ENCODE peak calls at places on chromosome 1, in nine cellular contexts. I is adrenal gland, O is transverse colon, A is psoas muscle, G is esophagus squamous epithelium, M is neural crest cell, R is mesothelial cell of epicardium, T is WTC11, E is bronchial epithelial cell. X is an unnamed sample.

GRCh38 chr1:165828103-165828558 is 717 bp downstream of the UCK2 start:
- DNase-seq in E (no peak), A (peak; percentile 65), T (peak; percentile 40), R (peak; percentile 72), M (peak; percentile 50), O (peak; percentile 53), G (no peak), I (peak; percentile 48), X (no peak)

GRCh38 chr1:224182057-224182865 is 779 bp upstream of the DEGS1 start:
- DNase-seq in M (no peak), O (peak; percentile 14), R (no peak), T (no peak), E (peak; percentile 51), G (no peak), I (no peak), A (no peak), X (no peak)

GRCh38 chr1:180221461-180221860 is 8.6 kb upstream of the LHX4 start:
- DNase-seq in E (no peak), M (no peak), O (no peak), A (no peak), G (no peak), I (no peak), R (no peak), T (no peak), X (no peak)

GRCh38 chr1:220901906-220902305 is 22.7 kb downstream of the HLX start:
- DNase-seq in I (no peak), E (no peak), A (no peak), R (no peak), O (no peak), M (no peak), G (no peak), T (no peak), X (no peak)

GRCh38 chr1:3928622-3929021 is 28.6 kb upstream of the C1orf174 start:
- DNase-seq in M (no peak), I (no peak), O (no peak), E (no peak), G (no peak), A (no peak), R (no peak), T (no peak), X (no peak)

GRCh38 chr1:24062221-24062620 is 49.7 kb downstream of the MYOM3 start:
- DNase-seq in A (no peak), G (no peak), T (no peak), I (no peak), M (no peak), R (no peak), O (no peak), E (no peak), X (no peak)

GRCh38 chr1:26182372-26182675 is 5.0 kb downstream of the CNKSR1 start:
- DNase-seq in I (no peak), A (peak; percentile 92), M (no peak), R (no peak), T (no peak), O (no peak), G (no peak), E (no peak), X (no peak)

GRCh38 chr1:24558902-24559791 is 3.3 kb downstream of the NCMAP start:
- DNase-seq in R (no peak), T (peak; percentile 68), A (peak; percentile 75), E (peak; percentile 27), I (no peak), M (no peak), O (peak; percentile 47), G (no peak), X (no peak)

GRCh38 chr1:109151146-109151545 is 37.2 kb downstream of the ELAPOR1 start:
- DNase-seq in O (peak; percentile 65), E (peak; percentile 51), T (peak; percentile 42), M (peak; percentile 16), G (no peak), R (no peak), I (peak; percentile 26), A (no peak), X (no peak)

GRCh38 chr1:210328746-210329488 is at the start of gene HHAT:
- DNase-seq in M (peak; percentile 65), G (no peak), O (peak; percentile 86), A (peak; percentile 90), I (peak; percentile 76), E (peak; percentile 68), R (peak; percentile 77), T (peak; percentile 58), X (peak; percentile 82)

GRCh38 chr1:197776348-197777082 is 1.2 kb upstream of the DENND1B start:
- DNase-seq in E (peak; percentile 90), R (no peak), A (no peak), G (no peak), T (no peak), M (no peak), O (no peak), I (no peak), X (no peak)

GRCh38 chr1:1752190-1752589 is 26.1 kb downstream of the NADK start:
- DNase-seq in I (peak; percentile 15), O (no peak), A (no peak), M (no peak), T (no peak), E (no peak), G (no peak), R (no peak), X (no peak)

DNA sequence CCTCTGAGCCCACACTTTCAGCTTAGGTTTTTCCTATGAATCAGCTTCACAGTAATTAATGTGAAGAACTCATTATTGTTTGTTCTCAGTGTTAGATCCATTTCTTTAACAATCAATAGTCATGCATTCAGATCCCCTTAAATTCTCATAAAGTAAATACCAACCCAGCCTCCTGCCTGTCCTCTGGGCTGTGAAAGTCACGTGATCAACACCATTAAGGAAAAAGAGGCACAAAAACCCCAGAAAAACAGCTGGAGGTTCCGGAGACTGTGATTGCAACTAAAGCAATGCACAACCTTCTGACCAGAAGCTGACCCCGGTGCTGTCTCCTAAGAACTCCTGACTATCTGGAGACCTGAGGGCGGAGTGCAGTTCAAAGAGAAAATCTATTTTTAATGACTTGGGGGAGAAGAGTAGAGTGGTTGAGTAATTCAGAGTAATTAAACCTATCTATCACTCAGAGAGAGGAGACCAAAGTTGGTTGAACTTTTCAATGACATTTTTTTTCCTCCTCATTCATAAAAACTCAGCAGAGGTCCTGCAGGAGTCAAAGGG is 132.5 kb downstream of the PLXNA2 start:
- DNase-seq in E (no peak), G (no peak), M (no peak), R (no peak), A (no peak), T (no peak), O (no peak), I (no peak), X (no peak)
- TF ChIP-seq CTCF in E (no peak), G (no peak), M (no peak), R (no peak), A (no peak), T (no peak), O (no peak), I (no peak), X (no peak)

GRCh38 chr1:230215049-230215448 is 148.0 kb downstream of the GALNT2 start:
- DNase-seq in O (peak; percentile 69), E (no peak), T (peak; percentile 31), A (peak; percentile 79), R (no peak), M (no peak), G (no peak), I (no peak), X (no peak)
- TF ChIP-seq CTCF in O (peak; percentile 44), E (peak; percentile 25), T (no peak), A (peak; percentile 69), R (no peak), M (peak; percentile 25), G (peak; percentile 35), I (peak; percentile 35), X (peak; percentile 59)

GRCh38 chr1:230220478-230220877 is 153.4 kb downstream of the GALNT2 start:
- DNase-seq in E (no peak), A (no peak), O (no peak), I (no peak), G (no peak), M (no peak), T (no peak), R (no peak), X (no peak)
- TF ChIP-seq CTCF in E (no peak), A (no peak), O (no peak), I (no peak), G (no peak), M (no peak), T (no peak), R (no peak), X (no peak)

GRCh38 chr1:234413975-234414374 is 40.7 kb downstream of the COA6 start:
- DNase-seq in E (no peak), I (no peak), T (no peak), O (no peak), M (no peak), A (no peak), G (no peak), R (no peak), X (no peak)
- TF ChIP-seq CTCF in E (no peak), I (no peak), T (no peak), O (no peak), M (no peak), A (no peak), G (no peak), R (no peak), X (no peak)

GRCh38 chr1:207866471-207867135 is 44.3 kb downstream of the CD34 start:
- DNase-seq in M (no peak), R (no peak), A (peak; percentile 60), T (no peak), I (peak; percentile 69), O (peak; percentile 54), G (no peak), E (no peak), X (peak; percentile 89)

GRCh38 chr1:207862241-207862787 is 48.6 kb downstream of the CD34 start:
- DNase-seq in A (no peak), T (no peak), G (no peak), O (no peak), R (no peak), I (no peak), M (no peak), E (peak; percentile 44), X (no peak)

GRCh38 chr1:207867136-207868081 is 43.5 kb downstream of the CD34 start:
- DNase-seq in E (no peak), R (no peak), G (no peak), I (peak; percentile 59), O (peak; percentile 32), A (peak; percentile 67), M (no peak), T (no peak), X (peak; percentile 79)

GRCh38 chr1:207861442-207862177 is 49.3 kb downstream of the CD34 start:
- DNase-seq in T (no peak), I (no peak), G (no peak), M (no peak), R (no peak), E (no peak), O (peak; percentile 31), A (no peak), X (no peak)

GRCh38 chr1:207863893-207864535 is 46.9 kb downstream of the CD34 start:
- DNase-seq in I (no peak), O (peak; percentile 39), G (no peak), T (no peak), A (no peak), E (no peak), M (no peak), R (peak; percentile 10), X (peak; percentile 59)
- TF ChIP-seq CTCF in I (no peak), O (no peak), G (no peak), T (no peak), A (no peak), E (no peak), M (no peak), R (no peak), X (no peak)